ENCODE peak calls at places on chromosomes 12 and 14, in four cellular contexts. One of them, this sample, is unnamed.

GRCh38 chr14:101738921-101739320 is 22.6 kb upstream of the PPP2R5C start:
- DNase-seq in GOT3: no peak
- DNase-seq in stimulated activated CD8-positive, alpha-beta memory T cell treated with anti-CD3 and anti-CD28 coated beads, Interleukin-4, amount 100 ng/mL, for 1 hour: no peak
- DNase-seq in activated naive CD4-positive, alpha-beta T cell: no peak
- DNase-seq in this sample: no peak

GRCh38 chr14:59657769-59658168 is 81.2 kb upstream of the CCDC175 start:
- DNase-seq in GOT3: no peak
- DNase-seq in stimulated activated CD8-positive, alpha-beta memory T cell treated with anti-CD3 and anti-CD28 coated beads, Interleukin-4, amount 100 ng/mL, for 1 hour: no peak
- DNase-seq in activated naive CD4-positive, alpha-beta T cell: no peak
- DNase-seq in this sample: no peak

GRCh38 chr12:99063182-99063581 is 418.1 kb downstream of the APAF1 start:
- DNase-seq in GOT3: no peak
- DNase-seq in stimulated activated CD8-positive, alpha-beta memory T cell treated with anti-CD3 and anti-CD28 coated beads, Interleukin-4, amount 100 ng/mL, for 1 hour: no peak
- DNase-seq in activated naive CD4-positive, alpha-beta T cell: no peak
- DNase-seq in this sample: no peak

GRCh38 chr14:69945347-69945746 is 66.1 kb downstream of the SMOC1 start:
- DNase-seq in GOT3: no peak
- DNase-seq in stimulated activated CD8-positive, alpha-beta memory T cell treated with anti-CD3 and anti-CD28 coated beads, Interleukin-4, amount 100 ng/mL, for 1 hour: no peak
- DNase-seq in activated naive CD4-positive, alpha-beta T cell: no peak
- DNase-seq in this sample: no peak

GRCh38 chr12:93137656-93138612 is 208.8 kb upstream of the EEA1 start:
- DNase-seq in GOT3: no peak
- DNase-seq in stimulated activated CD8-positive, alpha-beta memory T cell treated with anti-CD3 and anti-CD28 coated beads, Interleukin-4, amount 100 ng/mL, for 1 hour: no peak
- DNase-seq in activated naive CD4-positive, alpha-beta T cell: no peak
- DNase-seq in this sample: no peak

GRCh38 chr14:55430024-55430690 is 10.3 kb downstream of the TBPL2 start:
- DNase-seq in GOT3: no peak
- DNase-seq in stimulated activated CD8-positive, alpha-beta memory T cell treated with anti-CD3 and anti-CD28 coated beads, Interleukin-4, amount 100 ng/mL, for 1 hour: no peak
- DNase-seq in activated naive CD4-positive, alpha-beta T cell: no peak
- DNase-seq in this sample: no peak

GRCh38 chr12:51864701-51865469 is 16.4 kb upstream of the FIGNL2 start:
- DNase-seq in GOT3: no peak
- DNase-seq in stimulated activated CD8-positive, alpha-beta memory T cell treated with anti-CD3 and anti-CD28 coated beads, Interleukin-4, amount 100 ng/mL, for 1 hour: no peak
- DNase-seq in activated naive CD4-positive, alpha-beta T cell: no peak
- DNase-seq in this sample: no peak

GRCh38 chr12:105253882-105254513 is 18.0 kb upstream of the APPL2 start:
- DNase-seq in GOT3: no peak
- DNase-seq in stimulated activated CD8-positive, alpha-beta memory T cell treated with anti-CD3 and anti-CD28 coated beads, Interleukin-4, amount 100 ng/mL, for 1 hour: no peak
- DNase-seq in activated naive CD4-positive, alpha-beta T cell: no peak
- DNase-seq in this sample: no peak

GRCh38 chr12:11687538-11687937 is 38.1 kb downstream of the ETV6 start:
- DNase-seq in GOT3: no peak
- DNase-seq in stimulated activated CD8-positive, alpha-beta memory T cell treated with anti-CD3 and anti-CD28 coated beads, Interleukin-4, amount 100 ng/mL, for 1 hour: no peak
- DNase-seq in activated naive CD4-positive, alpha-beta T cell: no peak
- DNase-seq in this sample: no peak

GRCh38 chr12:26940820-26941219 is 2.5 kb downstream of the FGFR1OP2 start:
- DNase-seq in GOT3: no peak
- DNase-seq in stimulated activated CD8-positive, alpha-beta memory T cell treated with anti-CD3 and anti-CD28 coated beads, Interleukin-4, amount 100 ng/mL, for 1 hour: no peak
- DNase-seq in activated naive CD4-positive, alpha-beta T cell: no peak
- DNase-seq in this sample: no peak

GRCh38 chr14:50092006-50092555 is 24.3 kb downstream of the VCPKMT start:
- DNase-seq in GOT3: no peak
- DNase-seq in stimulated activated CD8-positive, alpha-beta memory T cell treated with anti-CD3 and anti-CD28 coated beads, Interleukin-4, amount 100 ng/mL, for 1 hour: no peak
- DNase-seq in activated naive CD4-positive, alpha-beta T cell: no peak
- DNase-seq in this sample: no peak

GRCh38 chr14:56120091-56120632 is 2.0 kb downstream of the PELI2 start:
- DNase-seq in GOT3: no peak
- DNase-seq in stimulated activated CD8-positive, alpha-beta memory T cell treated with anti-CD3 and anti-CD28 coated beads, Interleukin-4, amount 100 ng/mL, for 1 hour: no peak
- DNase-seq in activated naive CD4-positive, alpha-beta T cell: no peak
- DNase-seq in this sample: no peak

This sample was measured in left ventricle myocardium superior.